ENCODE peak calls at places on chromosome 13, in eight cellular contexts. W, Y, L, G, V, K, M and F are unnamed samples.

GRCh38 chr13:95709101-95709500 is 32.2 kb downstream of the DNAJC3 start:
- DNase-seq in K (no peak), W (no peak), V (no peak), L (peak; percentile 55), Y (no peak), G (no peak), M (no peak), F (no peak)

GRCh38 chr13:40781717-40782116 is 7.7 kb upstream of the SLC25A15 start:
- DNase-seq in L (no peak), V (no peak), M (no peak), W (no peak), K (no peak), G (no peak), Y (no peak), F (peak; percentile 48)

GRCh38 chr13:106205871-106206270 is 329.6 kb downstream of the EFNB2 start:
- DNase-seq in G (no peak), L (peak; percentile 19), V (no peak), Y (no peak), K (no peak), W (no peak), M (no peak), F (no peak)

GRCh38 chr13:98749501-98749900 is 3.0 kb downstream of the SLC15A1 start:
- DNase-seq in K (no peak), L (peak; percentile 44), W (no peak), M (no peak), V (no peak), G (no peak), Y (peak; percentile 60), F (no peak)

GRCh38 chr13:37701306-37701705 is 102.7 kb upstream of the POSTN start:
- DNase-seq in W (no peak), V (no peak), L (peak; percentile 84), K (no peak), Y (peak; percentile 67), G (no peak), M (no peak), F (no peak)

GRCh38 chr13:44103721-44104490 is 224.2 kb downstream of the LACC1 start:
- DNase-seq in G (no peak), M (no peak), L (no peak), Y (no peak), W (no peak), K (no peak), V (no peak), F (no peak)

GRCh38 chr13:44049546-44049945 is 169.8 kb downstream of the LACC1 start:
- DNase-seq in V (no peak), L (no peak), K (no peak), Y (no peak), M (no peak), G (no peak), W (no peak), F (no peak)

GRCh38 chr13:22040810-22041364 is 370.0 kb downstream of the FGF9 start:
- DNase-seq in L (no peak), M (no peak), K (no peak), V (no peak), Y (no peak), W (no peak), G (no peak), F (no peak)

GRCh38 chr13:71922191-71922590 is 55.2 kb upstream of the DACH1 start:
- DNase-seq in K (no peak), W (no peak), Y (no peak), L (peak; percentile 25), M (no peak), V (no peak), G (no peak), F (no peak)

GRCh38 chr13:20610006-20610405 is 43.0 kb downstream of the IFT88 start:
- DNase-seq in W (no peak), V (no peak), Y (peak; percentile 48), K (no peak), G (no peak), L (no peak), M (no peak), F (no peak)

GRCh38 chr13:32581177-32581786 is 5.0 kb upstream of the PDS5B start:
- DNase-seq in V (no peak), M (no peak), K (peak; percentile 14), L (peak; percentile 40), Y (peak; percentile 47), W (no peak), G (no peak), F (no peak)

GRCh38 chr13:112622375-112622774 is 34.4 kb upstream of the TUBGCP3 start:
- DNase-seq in L (no peak), V (no peak), Y (no peak), M (no peak), K (no peak), W (no peak), G (no peak), F (no peak)

GRCh38 chr13:110312669-110313031 is 5.6 kb downstream of the COL4A2 start:
- DNase-seq in Y (peak; percentile 93), M (peak; percentile 69), L (peak; percentile 97), V (peak; percentile 14), G (no peak), W (no peak), K (no peak), F (no peak)
- TF ChIP-seq CTCF in Y (peak; percentile 20), M (no peak), L (peak; percentile 25), V (no peak), G (no peak), W (no peak), K (no peak), F (no peak)

GRCh38 chr13:28574617-28575142 is 79.8 kb upstream of the FLT1 start:
- DNase-seq in M (no peak), Y (peak; percentile 100), W (peak; percentile 42), K (no peak), V (peak; percentile 28), L (peak; percentile 97), G (no peak), F (peak; percentile 94)
- TF ChIP-seq CTCF in M (no peak), Y (no peak), W (no peak), K (no peak), V (no peak), L (no peak), G (no peak), F (no peak)

GRCh38 chr13:75426421-75426820 is 55.5 kb downstream of the TBC1D4 start:
- DNase-seq in W (no peak), L (no peak), K (no peak), G (no peak), M (no peak), Y (no peak), V (no peak), F (no peak)

GRCh38 chr13:75432811-75433244 is 49.1 kb downstream of the TBC1D4 start:
- DNase-seq in L (no peak), K (no peak), W (no peak), V (no peak), M (no peak), G (no peak), Y (no peak), F (no peak)

GRCh38 chr13:75437582-75438318 is 44.2 kb downstream of the TBC1D4 start:
- DNase-seq in K (peak; percentile 71), V (no peak), Y (peak; percentile 35), L (peak; percentile 82), G (no peak), W (no peak), M (no peak), F (no peak)

GRCh38 chr13:75430618-75431209 is 51.3 kb downstream of the TBC1D4 start:
- DNase-seq in L (no peak), G (no peak), W (no peak), Y (no peak), V (no peak), K (no peak), M (no peak), F (no peak)

DNA sequence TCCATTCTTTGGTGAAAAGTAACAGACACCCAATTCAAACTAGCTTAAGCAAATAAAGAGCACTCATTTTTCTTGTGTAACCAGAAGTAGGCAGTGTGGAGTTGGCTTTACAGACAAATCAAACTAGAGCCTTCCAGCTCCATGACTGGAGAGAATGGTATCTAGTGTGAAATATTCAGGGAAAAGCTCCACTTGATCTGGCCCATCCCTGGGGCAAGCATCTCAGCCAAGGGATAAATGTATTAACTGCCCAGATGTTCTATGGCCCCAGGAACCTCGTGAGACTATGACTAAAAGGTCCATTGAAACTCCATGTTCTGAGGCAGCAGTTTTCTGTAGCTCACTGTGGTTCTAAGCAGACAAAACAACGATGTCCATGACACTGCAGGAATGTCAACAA is 49.9 kb downstream of the TBC1D4 start:
- DNase-seq in M (no peak), Y (peak; percentile 18), K (no peak), G (no peak), L (peak; percentile 89), V (no peak), W (no peak), F (no peak)
- TF ChIP-seq CTCF in M (no peak), Y (no peak), K (no peak), G (no peak), L (peak; percentile 15), V (no peak), W (no peak), F (no peak)

GRCh38 chr13:26629260-26629659 is 71.8 kb downstream of the WASF3 start:
- DNase-seq in V (no peak), M (no peak), Y (no peak), K (no peak), W (no peak), G (no peak), L (no peak), F (no peak)
- TF ChIP-seq CTCF in V (no peak), M (no peak), Y (no peak), K (no peak), W (no peak), G (no peak), L (peak; percentile 14), F (no peak)